ENCODE peak calls at places on chromosomes 12 and 14, in five cellular contexts. One of them, this sample, is unnamed.

GRCh38 chr14:93878251-93878650 is 48.9 kb upstream of the FAM181A start:
- DNase-seq in H1: no peak
- DNase-seq in HepG2: no peak
- DNase-seq in esophagus squamous epithelium: no peak
- DNase-seq in gastrocnemius medialis: no peak
- DNase-seq in this sample: no peak

GRCh38 chr14:95313707-95314106 is 6.0 kb downstream of the CLMN start:
- DNase-seq in esophagus squamous epithelium: peak
- DNase-seq in H1: no peak
- DNase-seq in HepG2: peak
- DNase-seq in gastrocnemius medialis: peak
- DNase-seq in this sample: peak

GRCh38 chr14:55446127-55446736 is 5.8 kb upstream of the TBPL2 start:
- DNase-seq in esophagus squamous epithelium: no peak
- DNase-seq in HepG2: peak
- DNase-seq in gastrocnemius medialis: peak
- DNase-seq in H1: peak
- DNase-seq in this sample: peak

GRCh38 chr12:49456280-49456679 is 82.5 kb upstream of the KCNH3 start:
- DNase-seq in HepG2: no peak
- DNase-seq in H1: no peak
- DNase-seq in gastrocnemius medialis: no peak
- DNase-seq in esophagus squamous epithelium: no peak
- DNase-seq in this sample: no peak

GRCh38 chr12:58310828-58311273 is 369.5 kb downstream of the ATP23 start:
- DNase-seq in H1: no peak
- DNase-seq in HepG2: peak
- DNase-seq in gastrocnemius medialis: no peak
- DNase-seq in esophagus squamous epithelium: no peak
- DNase-seq in this sample: no peak

GRCh38 chr12:18570543-18570942 is 167.3 kb downstream of the PLCZ1 start:
- DNase-seq in esophagus squamous epithelium: no peak
- DNase-seq in H1: no peak
- DNase-seq in gastrocnemius medialis: no peak
- DNase-seq in HepG2: no peak
- DNase-seq in this sample: no peak

GRCh38 chr12:49961111-49961922 is at the start of gene AQP5:
- DNase-seq in esophagus squamous epithelium: no peak
- DNase-seq in H1: peak
- DNase-seq in HepG2: no peak
- DNase-seq in gastrocnemius medialis: no peak
- DNase-seq in this sample: no peak

GRCh38 chr14:71103662-71104484 is 196.6 kb downstream of the PCNX1 start:
- DNase-seq in esophagus squamous epithelium: no peak
- DNase-seq in HepG2: peak
- DNase-seq in H1: no peak
- DNase-seq in gastrocnemius medialis: no peak
- DNase-seq in this sample: no peak

GRCh38 chr12:86931714-86932113 is 675.5 kb upstream of the MGAT4C start:
- DNase-seq in HepG2: no peak
- DNase-seq in gastrocnemius medialis: no peak
- DNase-seq in H1: no peak
- DNase-seq in esophagus squamous epithelium: no peak
- DNase-seq in this sample: no peak

GRCh38 chr14:90698379-90698869 is 117.8 kb downstream of the TTC7B start:
- DNase-seq in gastrocnemius medialis: peak
- DNase-seq in HepG2: no peak
- DNase-seq in H1: no peak
- DNase-seq in esophagus squamous epithelium: no peak
- DNase-seq in this sample: peak

GRCh38 chr12:77131977-77132490 is 66.7 kb upstream of the E2F7 start:
- DNase-seq in esophagus squamous epithelium: no peak
- DNase-seq in HepG2: no peak
- DNase-seq in gastrocnemius medialis: no peak
- DNase-seq in H1: no peak
- DNase-seq in this sample: no peak

GRCh38 chr12:46134205-46134811 is 134.5 kb downstream of the SLC38A1 start:
- DNase-seq in gastrocnemius medialis: no peak
- DNase-seq in H1: no peak
- DNase-seq in HepG2: no peak
- DNase-seq in esophagus squamous epithelium: no peak
- DNase-seq in this sample: no peak

GRCh38 chr14:81246561-81247270 is 26.0 kb upstream of the GTF2A1 start:
- DNase-seq in HepG2: no peak
- DNase-seq in gastrocnemius medialis: no peak
- DNase-seq in esophagus squamous epithelium: no peak
- DNase-seq in H1: no peak
- DNase-seq in this sample: no peak

GRCh38 chr12:111029732-111030131 is 109.4 kb upstream of the MYL2 start:
- DNase-seq in HepG2: no peak
- DNase-seq in gastrocnemius medialis: no peak
- DNase-seq in esophagus squamous epithelium: no peak
- DNase-seq in H1: no peak
- DNase-seq in this sample: no peak

GRCh38 chr12:120089105-120089504 is 27.4 kb downstream of the RAB35 start:
- DNase-seq in H1: no peak
- DNase-seq in gastrocnemius medialis: no peak
- DNase-seq in HepG2: no peak
- DNase-seq in esophagus squamous epithelium: no peak
- DNase-seq in this sample: no peak

GRCh38 chr12:120089796-120090195 is 26.8 kb downstream of the RAB35 start:
- DNase-seq in HepG2: no peak
- DNase-seq in gastrocnemius medialis: peak
- DNase-seq in esophagus squamous epithelium: no peak
- DNase-seq in H1: no peak
- DNase-seq in this sample: no peak

GRCh38 chr12:120090211-120090610 is 26.3 kb downstream of the RAB35 start:
- DNase-seq in HepG2: no peak
- DNase-seq in esophagus squamous epithelium: no peak
- DNase-seq in gastrocnemius medialis: no peak
- DNase-seq in H1: no peak
- DNase-seq in this sample: no peak

GRCh38 chr12:120085920-120086319 is 30.6 kb downstream of the RAB35 start:
- DNase-seq in H1: no peak
- DNase-seq in gastrocnemius medialis: no peak
- DNase-seq in HepG2: no peak
- DNase-seq in esophagus squamous epithelium: no peak
- DNase-seq in this sample: no peak

GRCh38 chr12:120086801-120087621 is 29.5 kb downstream of the RAB35 start:
- DNase-seq in esophagus squamous epithelium: peak
- DNase-seq in HepG2: peak
- DNase-seq in gastrocnemius medialis: peak
- DNase-seq in H1: peak
- DNase-seq in this sample: peak
- TF ChIP-seq CTCF in esophagus squamous epithelium: peak
- TF ChIP-seq CTCF in HepG2: peak
- TF ChIP-seq CTCF in gastrocnemius medialis: peak
- TF ChIP-seq CTCF in H1: peak
- TF ChIP-seq CTCF in this sample: peak

GRCh38 chr12:29794869-29795268 is 11.1 kb upstream of the TMTC1 start:
- DNase-seq in H1: no peak
- DNase-seq in gastrocnemius medialis: no peak
- DNase-seq in HepG2: no peak
- DNase-seq in esophagus squamous epithelium: no peak
- DNase-seq in this sample: no peak

GRCh38 chr12:29795715-29796114 is 12.0 kb upstream of the TMTC1 start:
- DNase-seq in esophagus squamous epithelium: no peak
- DNase-seq in gastrocnemius medialis: no peak
- DNase-seq in HepG2: no peak
- DNase-seq in H1: no peak
- DNase-seq in this sample: no peak

GRCh38 chr12:29792853-29793252 is 9.1 kb upstream of the TMTC1 start:
- DNase-seq in esophagus squamous epithelium: no peak
- DNase-seq in H1: no peak
- DNase-seq in HepG2: no peak
- DNase-seq in gastrocnemius medialis: no peak
- DNase-seq in this sample: no peak

GRCh38 chr12:29796823-29797263 is 13.1 kb upstream of the TMTC1 start:
- DNase-seq in gastrocnemius medialis: peak
- DNase-seq in H1: no peak
- DNase-seq in esophagus squamous epithelium: no peak
- DNase-seq in HepG2: no peak
- DNase-seq in this sample: peak

GRCh38 chr12:29792132-29792531 is 8.4 kb upstream of the TMTC1 start:
- DNase-seq in HepG2: no peak
- DNase-seq in esophagus squamous epithelium: no peak
- DNase-seq in H1: no peak
- DNase-seq in gastrocnemius medialis: no peak
- DNase-seq in this sample: no peak
- TF ChIP-seq POLR2A in HepG2: no peak
- TF ChIP-seq POLR2A in esophagus squamous epithelium: no peak
- TF ChIP-seq POLR2A in H1: no peak
- TF ChIP-seq POLR2A in gastrocnemius medialis: no peak
- TF ChIP-seq POLR2A in this sample: no peak

DNA sequence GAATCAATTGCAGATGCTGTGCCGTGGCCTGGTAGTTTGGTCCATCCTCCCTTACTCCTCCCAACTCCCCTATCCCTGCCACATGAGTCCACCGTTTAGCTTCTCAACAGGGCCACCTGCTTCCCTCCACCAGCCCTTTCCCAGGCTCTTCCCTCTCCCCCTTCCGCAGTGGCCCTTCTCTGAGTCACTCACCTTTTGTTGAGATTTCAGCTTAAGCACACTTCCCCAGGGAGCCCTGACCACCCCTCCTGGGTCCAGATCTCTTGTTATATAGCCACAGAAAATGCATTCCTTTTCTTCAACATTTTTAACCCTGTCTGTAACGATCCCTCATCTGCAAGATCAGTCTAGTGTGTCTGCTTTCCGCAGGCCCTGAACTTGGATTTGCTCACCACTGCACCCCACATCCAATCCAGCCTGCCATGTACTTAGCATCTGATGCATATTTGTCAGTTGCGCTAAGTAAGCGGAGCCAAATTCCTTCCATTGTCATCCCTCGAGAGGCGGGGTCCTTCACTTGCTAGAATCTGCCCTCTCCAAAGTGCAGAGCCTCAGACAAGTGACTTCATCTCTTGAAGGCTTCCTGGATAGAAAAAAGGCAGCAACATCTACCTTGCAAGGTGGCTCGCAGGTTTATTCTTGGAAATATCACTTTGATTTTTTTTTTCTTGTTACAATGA is 41.1 kb downstream of the TMEM63C start:
- DNase-seq in HepG2: no peak
- DNase-seq in H1: no peak
- DNase-seq in esophagus squamous epithelium: no peak
- DNase-seq in gastrocnemius medialis: no peak
- DNase-seq in this sample: no peak
- H3K4me3 ChIP-seq in HepG2: no peak
- H3K4me3 ChIP-seq in H1: no peak
- H3K4me3 ChIP-seq in esophagus squamous epithelium: no peak
- H3K4me3 ChIP-seq in gastrocnemius medialis: no peak
- H3K4me3 ChIP-seq in this sample: no peak

GRCh38 chr14:75675265-75675960 is 14.4 kb downstream of the TTLL5 start:
- DNase-seq in esophagus squamous epithelium: no peak
- DNase-seq in gastrocnemius medialis: no peak
- DNase-seq in H1: no peak
- DNase-seq in HepG2: no peak
- DNase-seq in this sample: no peak
- TF ChIP-seq CTCF in esophagus squamous epithelium: no peak
- TF ChIP-seq CTCF in gastrocnemius medialis: no peak
- TF ChIP-seq CTCF in H1: peak
- TF ChIP-seq CTCF in HepG2: no peak
- TF ChIP-seq CTCF in this sample: no peak

GRCh38 chr14:58196198-58196597 is 3.8 kb upstream of the ACTR10 start:
- DNase-seq in HepG2: no peak
- DNase-seq in H1: no peak
- DNase-seq in gastrocnemius medialis: no peak
- DNase-seq in esophagus squamous epithelium: no peak
- DNase-seq in this sample: no peak

GRCh38 chr14:58198086-58198485 is 1.9 kb upstream of the ACTR10 start:
- DNase-seq in esophagus squamous epithelium: no peak
- DNase-seq in H1: no peak
- DNase-seq in HepG2: no peak
- DNase-seq in gastrocnemius medialis: no peak
- DNase-seq in this sample: no peak

GRCh38 chr14:58200480-58200841 is 512 bp downstream of the ACTR10 start:
- DNase-seq in HepG2: no peak
- DNase-seq in gastrocnemius medialis: no peak
- DNase-seq in H1: no peak
- DNase-seq in esophagus squamous epithelium: no peak
- DNase-seq in this sample: no peak

GRCh38 chr14:58199726-58200479 is at the start of gene ACTR10:
- DNase-seq in H1: peak
- DNase-seq in gastrocnemius medialis: peak
- DNase-seq in esophagus squamous epithelium: peak
- DNase-seq in HepG2: peak
- DNase-seq in this sample: peak
- TF ChIP-seq POLR2A in H1: peak
- TF ChIP-seq POLR2A in gastrocnemius medialis: peak
- TF ChIP-seq POLR2A in esophagus squamous epithelium: peak
- TF ChIP-seq POLR2A in HepG2: peak
- TF ChIP-seq POLR2A in this sample: peak

GRCh38 chr12:107581616-107582015 is 104.0 kb upstream of the PWP1 start:
- DNase-seq in esophagus squamous epithelium: no peak
- DNase-seq in HepG2: no peak
- DNase-seq in H1: no peak
- DNase-seq in gastrocnemius medialis: no peak
- DNase-seq in this sample: no peak
- H3K4me3 ChIP-seq in esophagus squamous epithelium: peak
- H3K4me3 ChIP-seq in HepG2: no peak
- H3K4me3 ChIP-seq in H1: peak
- H3K4me3 ChIP-seq in gastrocnemius medialis: no peak
- H3K4me3 ChIP-seq in this sample: no peak

DNA sequence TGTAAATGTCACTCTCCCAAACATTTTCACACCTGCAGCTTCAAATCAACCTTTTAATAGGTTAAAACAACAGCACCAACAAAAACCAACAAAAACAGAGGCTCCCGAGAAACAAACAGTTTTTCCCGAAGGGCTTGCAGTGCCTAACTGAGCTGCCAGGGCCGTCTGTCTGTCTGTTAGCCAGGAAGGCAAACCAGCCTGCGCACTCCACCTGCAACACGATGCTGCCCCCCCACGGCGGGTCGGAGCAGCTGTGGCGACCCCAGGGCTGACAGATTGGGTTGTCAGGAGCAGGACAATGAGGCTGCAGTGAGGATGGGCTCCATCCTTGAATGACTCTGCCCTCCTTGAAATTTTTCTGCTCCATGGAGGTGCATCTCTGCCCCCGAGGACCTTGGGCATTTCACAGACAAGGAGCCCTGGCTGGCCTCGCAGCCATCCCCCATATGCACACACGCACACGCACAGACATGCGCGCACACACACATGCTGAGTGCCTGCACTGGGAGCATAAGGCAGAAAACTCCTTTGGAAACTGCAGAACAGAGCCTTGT is 2.6 kb downstream of the RTL1 start:
- DNase-seq in esophagus squamous epithelium: no peak
- DNase-seq in gastrocnemius medialis: no peak
- DNase-seq in HepG2: peak
- DNase-seq in H1: peak
- DNase-seq in this sample: no peak
- TF ChIP-seq CTCF in esophagus squamous epithelium: no peak
- TF ChIP-seq CTCF in gastrocnemius medialis: no peak
- TF ChIP-seq CTCF in HepG2: peak
- TF ChIP-seq CTCF in H1: peak
- TF ChIP-seq CTCF in this sample: no peak